ENCODE peak calls at places on chromosomes 7 and 10, in five cellular contexts. One of them, this sample, is unnamed.

GRCh38 chr7:2612445-2613112 is 19.2 kb upstream of the TTYH3 start:
- DNase-seq in GM23338: peak; percentile 90
- DNase-seq in HCT116: peak; percentile 39
- DNase-seq in GM23248: no peak
- DNase-seq in PC-3: no peak
- DNase-seq in this sample: no peak

GRCh38 chr7:124655990-124656389 is 109.6 kb downstream of the GPR37 start:
- DNase-seq in GM23338: no peak
- DNase-seq in HCT116: no peak
- DNase-seq in GM23248: no peak
- DNase-seq in PC-3: peak; percentile 74
- DNase-seq in this sample: no peak

GRCh38 chr10:68327889-68328786 is 3.7 kb upstream of the HNRNPH3 start:
- DNase-seq in GM23338: peak; percentile 67
- DNase-seq in HCT116: peak; percentile 16
- DNase-seq in GM23248: peak; percentile 90
- DNase-seq in PC-3: no peak
- DNase-seq in this sample: peak; percentile 63

GRCh38 chr10:29908977-29909376 is 150.4 kb downstream of the JCAD start:
- DNase-seq in GM23338: no peak
- DNase-seq in HCT116: no peak
- DNase-seq in GM23248: no peak
- DNase-seq in PC-3: no peak
- DNase-seq in this sample: peak; percentile 19

GRCh38 chr7:126699707-126700106 is 553.0 kb downstream of the GRM8 start:
- DNase-seq in GM23338: no peak
- DNase-seq in HCT116: no peak
- DNase-seq in GM23248: no peak
- DNase-seq in PC-3: no peak
- DNase-seq in this sample: no peak

GRCh38 chr7:151412318-151412717 is 2.5 kb upstream of the WDR86 start:
- DNase-seq in GM23338: no peak
- DNase-seq in HCT116: no peak
- DNase-seq in GM23248: no peak
- DNase-seq in PC-3: no peak
- DNase-seq in this sample: no peak

GRCh38 chr7:41065663-41066062 is 637.2 kb downstream of the INHBA start:
- DNase-seq in GM23338: peak; percentile 7
- DNase-seq in HCT116: no peak
- DNase-seq in GM23248: no peak
- DNase-seq in PC-3: peak; percentile 91
- DNase-seq in this sample: no peak

GRCh38 chr7:55144333-55144954 is 125.6 kb downstream of the EGFR start:
- DNase-seq in GM23338: peak; percentile 73
- DNase-seq in HCT116: no peak
- DNase-seq in GM23248: no peak
- DNase-seq in PC-3: no peak
- DNase-seq in this sample: no peak

GRCh38 chr7:51077951-51078350 is 238.7 kb downstream of the COBL start:
- DNase-seq in GM23338: no peak
- DNase-seq in HCT116: no peak
- DNase-seq in GM23248: peak; percentile 50
- DNase-seq in PC-3: no peak
- DNase-seq in this sample: no peak

GRCh38 chr7:105002-105401 is 87.4 kb upstream of the FAM20C start:
- DNase-seq in GM23338: no peak
- DNase-seq in HCT116: no peak
- DNase-seq in GM23248: no peak
- DNase-seq in PC-3: peak; percentile 63
- DNase-seq in this sample: no peak

GRCh38 chr7:46781901-46782439 is 799.9 kb downstream of the TNS3 start:
- DNase-seq in GM23338: no peak
- DNase-seq in HCT116: no peak
- DNase-seq in GM23248: no peak
- DNase-seq in PC-3: no peak
- DNase-seq in this sample: no peak

GRCh38 chr7:77797734-77798393 is 370 bp downstream of the TMEM60 start:
- DNase-seq in GM23338: no peak
- DNase-seq in HCT116: no peak
- DNase-seq in GM23248: peak; percentile 68
- DNase-seq in PC-3: peak; percentile 6
- DNase-seq in this sample: no peak

GRCh38 chr7:116025098-116025809 is 5.3 kb downstream of the TFEC start:
- DNase-seq in GM23338: no peak
- DNase-seq in HCT116: no peak
- DNase-seq in GM23248: peak; percentile 1
- DNase-seq in PC-3: no peak
- DNase-seq in this sample: peak; percentile 16

GRCh38 chr10:7444576-7445226 is 33.9 kb upstream of the SFMBT2 start:
- DNase-seq in GM23338: no peak
- DNase-seq in HCT116: no peak
- DNase-seq in GM23248: no peak
- DNase-seq in PC-3: no peak
- DNase-seq in this sample: peak; percentile 13

GRCh38 chr10:74021248-74022055 is 23.5 kb downstream of the VCL start:
- DNase-seq in GM23338: no peak
- DNase-seq in HCT116: no peak
- DNase-seq in GM23248: peak; percentile 80
- DNase-seq in PC-3: peak; percentile 89
- DNase-seq in this sample: peak; percentile 51

GRCh38 chr7:98872328-98872924 is 2.6 kb upstream of the TMEM130 start:
- DNase-seq in GM23338: peak; percentile 67
- DNase-seq in HCT116: no peak
- DNase-seq in GM23248: peak; percentile 33
- DNase-seq in PC-3: peak; percentile 39
- DNase-seq in this sample: no peak

GRCh38 chr10:103660364-103661197 is 167.1 kb downstream of the NEURL1 start:
- DNase-seq in GM23338: no peak
- DNase-seq in HCT116: no peak
- DNase-seq in GM23248: peak; percentile 74
- DNase-seq in PC-3: no peak
- DNase-seq in this sample: no peak

GRCh38 chr7:4706384-4707032 is 24.4 kb downstream of the FOXK1 start:
- DNase-seq in GM23338: peak; percentile 64
- DNase-seq in HCT116: no peak
- DNase-seq in GM23248: peak; percentile 62
- DNase-seq in PC-3: no peak
- DNase-seq in this sample: no peak

GRCh38 chr7:152883858-152884257 is 124.3 kb downstream of the ACTR3B start:
- DNase-seq in GM23338: no peak
- DNase-seq in HCT116: no peak
- DNase-seq in GM23248: no peak
- DNase-seq in PC-3: no peak
- DNase-seq in this sample: no peak

GRCh38 chr7:97149843-97150242 is 32.3 kb downstream of the SDHAF3 start:
- DNase-seq in GM23338: no peak
- DNase-seq in HCT116: no peak
- DNase-seq in GM23248: peak; percentile 49
- DNase-seq in PC-3: no peak
- DNase-seq in this sample: no peak

GRCh38 chr7:3510101-3511020 is 209.3 kb downstream of the SDK1 start:
- DNase-seq in GM23338: peak; percentile 64
- DNase-seq in HCT116: no peak
- DNase-seq in GM23248: no peak
- DNase-seq in PC-3: no peak
- DNase-seq in this sample: no peak

GRCh38 chr10:86331861-86332260 is 34.7 kb downstream of the GRID1 start:
- DNase-seq in GM23338: no peak
- DNase-seq in HCT116: no peak
- DNase-seq in GM23248: no peak
- DNase-seq in PC-3: no peak
- DNase-seq in this sample: no peak
- H3K9me2 ChIP-seq in GM23338: no peaks in the 10 kb centered on the region
- H3K9me2 ChIP-seq in HCT116: no peaks in the 10 kb centered on the region
- H3K9me2 ChIP-seq in GM23248: no peaks in the 10 kb centered on the region
- H3K9me2 ChIP-seq in PC-3: no peaks in the 10 kb centered on the region
- H3K9me2 ChIP-seq in this sample: no peaks in the 10 kb centered on the region

DNA sequence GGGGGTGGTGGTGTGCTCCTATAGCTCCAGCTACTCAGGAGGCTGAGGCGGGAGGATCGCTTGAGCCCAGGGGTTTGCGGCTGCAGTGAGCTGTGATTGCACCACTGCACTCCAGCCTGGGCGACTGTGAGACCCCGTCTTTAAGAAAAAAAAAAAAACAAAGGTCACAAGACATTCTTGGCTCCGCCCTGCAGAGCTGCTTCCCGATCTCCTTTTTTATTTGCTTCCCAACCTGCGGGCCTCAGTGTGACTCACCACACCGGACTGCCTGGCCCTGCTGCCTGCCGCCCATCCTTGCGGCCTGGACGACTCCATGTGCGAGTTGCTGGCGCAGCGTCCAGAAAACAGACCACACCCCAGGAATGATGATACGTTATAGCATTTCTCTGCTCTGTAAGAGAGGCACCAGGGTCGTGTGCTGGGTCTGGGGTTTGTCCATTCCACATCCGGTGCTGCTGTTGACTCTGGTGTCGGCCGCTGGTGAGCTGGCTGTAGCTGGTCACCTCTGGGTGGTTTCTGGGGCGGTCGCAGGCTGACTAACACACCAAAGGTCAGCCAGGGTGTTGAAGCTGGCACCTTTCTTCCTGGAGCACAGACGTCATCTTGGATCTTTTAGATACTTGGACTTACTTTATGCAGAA is 123.6 kb downstream of the TCF7L2 start:
- DNase-seq in GM23338: peak; percentile 75
- DNase-seq in HCT116: peak; percentile 97
- DNase-seq in GM23248: peak; percentile 98
- DNase-seq in PC-3: peak; percentile 92
- DNase-seq in this sample: peak; percentile 91
- TF ChIP-seq EZH2phosphoT487 in GM23338: no peak
- TF ChIP-seq EZH2phosphoT487 in HCT116: no peak
- TF ChIP-seq EZH2phosphoT487 in GM23248: peak; percentile 58
- TF ChIP-seq EZH2phosphoT487 in PC-3: peak; percentile 88
- TF ChIP-seq EZH2phosphoT487 in this sample: no peak

GRCh38 chr10:102409604-102410426 is 8.8 kb downstream of the PSD start:
- DNase-seq in GM23338: peak; percentile 64
- DNase-seq in HCT116: no peak
- DNase-seq in GM23248: peak; percentile 40
- DNase-seq in PC-3: no peak
- DNase-seq in this sample: no peak

GRCh38 chr10:102410427-102411073 is 8.0 kb downstream of the PSD start:
- DNase-seq in GM23338: peak; percentile 80
- DNase-seq in HCT116: no peak
- DNase-seq in GM23248: peak; percentile 31
- DNase-seq in PC-3: no peak
- DNase-seq in this sample: peak; percentile 73

GRCh38 chr10:102407641-102407943 is 11.0 kb downstream of the PSD start:
- DNase-seq in GM23338: no peak
- DNase-seq in HCT116: no peak
- DNase-seq in GM23248: no peak
- DNase-seq in PC-3: no peak
- DNase-seq in this sample: no peak

GRCh38 chr10:102408081-102408727 is 10.4 kb downstream of the PSD start:
- DNase-seq in GM23338: no peak
- DNase-seq in HCT116: no peak
- DNase-seq in GM23248: peak; percentile 49
- DNase-seq in PC-3: no peak
- DNase-seq in this sample: no peak

GRCh38 chr10:102408728-102409603 is 9.6 kb downstream of the PSD start:
- DNase-seq in GM23338: peak; percentile 64
- DNase-seq in HCT116: no peak
- DNase-seq in GM23248: peak; percentile 73
- DNase-seq in PC-3: no peak
- DNase-seq in this sample: peak; percentile 84
- TF ChIP-seq EZH2 in GM23338: peak; percentile 53
- TF ChIP-seq EZH2 in HCT116: no peak
- TF ChIP-seq EZH2 in GM23248: no peak
- TF ChIP-seq EZH2 in PC-3: no peak
- TF ChIP-seq EZH2 in this sample: peak; percentile 54

DNA sequence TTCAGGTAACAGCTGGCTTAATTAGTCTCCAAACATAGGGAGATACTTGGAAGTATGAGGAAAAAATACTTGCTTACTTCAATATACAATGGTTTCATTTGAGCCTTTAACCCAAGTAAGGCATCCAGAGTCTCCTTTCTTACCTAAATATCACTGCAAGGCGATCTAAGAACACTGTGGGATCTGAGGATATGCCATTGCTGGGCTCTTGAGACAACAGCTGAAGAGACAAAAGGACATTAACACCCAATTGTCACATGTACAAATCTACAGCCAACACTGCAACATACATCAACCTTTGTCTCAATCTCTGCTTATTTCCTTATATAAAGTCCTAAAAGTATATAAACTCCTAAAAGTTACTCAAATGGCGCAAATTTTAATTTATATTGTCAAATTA is 44.4 kb downstream of the IRF5 start:
- DNase-seq in GM23338: no peak
- DNase-seq in HCT116: no peak
- DNase-seq in GM23248: no peak
- DNase-seq in PC-3: no peak
- DNase-seq in this sample: no peak
- H3K9me2 ChIP-seq in GM23338: no peaks in the 10 kb centered on the region
- H3K9me2 ChIP-seq in HCT116: no peaks in the 10 kb centered on the region
- H3K9me2 ChIP-seq in GM23248: no peaks in the 10 kb centered on the region
- H3K9me2 ChIP-seq in PC-3: no peaks in the 10 kb centered on the region
- H3K9me2 ChIP-seq in this sample: no peaks in the 10 kb centered on the region

GRCh38 chr10:88986549-88987242 is 3.9 kb upstream of the FAS start:
- DNase-seq in GM23338: peak; percentile 60
- DNase-seq in HCT116: no peak
- DNase-seq in GM23248: peak; percentile 60
- DNase-seq in PC-3: peak; percentile 57
- DNase-seq in this sample: peak; percentile 65
- TF ChIP-seq EZH2phosphoT487 in GM23338: no peak
- TF ChIP-seq EZH2phosphoT487 in HCT116: no peak
- TF ChIP-seq EZH2phosphoT487 in GM23248: no peak
- TF ChIP-seq EZH2phosphoT487 in PC-3: no peak
- TF ChIP-seq EZH2phosphoT487 in this sample: no peak

GRCh38 chr10:43077421-43078171 is 727 bp downstream of the RET start:
- DNase-seq in GM23338: peak; percentile 63
- DNase-seq in HCT116: no peak
- DNase-seq in GM23248: peak; percentile 16
- DNase-seq in PC-3: no peak
- DNase-seq in this sample: no peak

GRCh38 chr10:43074827-43075611 is 1.9 kb upstream of the RET start:
- DNase-seq in GM23338: no peak
- DNase-seq in HCT116: no peak
- DNase-seq in GM23248: no peak
- DNase-seq in PC-3: no peak
- DNase-seq in this sample: no peak

GRCh38 chr10:43075612-43076003 is 1.3 kb upstream of the RET start:
- DNase-seq in GM23338: peak; percentile 46
- DNase-seq in HCT116: peak; percentile 19
- DNase-seq in GM23248: peak; percentile 16
- DNase-seq in PC-3: peak; percentile 34
- DNase-seq in this sample: no peak

GRCh38 chr10:43076876-43077420 is at the start of gene RET:
- DNase-seq in GM23338: peak; percentile 75
- DNase-seq in HCT116: no peak
- DNase-seq in GM23248: peak; percentile 30
- DNase-seq in PC-3: no peak
- DNase-seq in this sample: peak; percentile 21

GRCh38 chr10:43076311-43076875 is 476 bp upstream of the RET start:
- DNase-seq in GM23338: peak; percentile 60
- DNase-seq in HCT116: no peak
- DNase-seq in GM23248: peak; percentile 20
- DNase-seq in PC-3: no peak
- DNase-seq in this sample: no peak
- TF ChIP-seq EZH2 in GM23338: no peak
- TF ChIP-seq EZH2 in HCT116: no peak
- TF ChIP-seq EZH2 in GM23248: peak; percentile 57
- TF ChIP-seq EZH2 in PC-3: peak; percentile 60
- TF ChIP-seq EZH2 in this sample: peak; percentile 1

This sample was measured in hepatocyte.